ENCODE peak calls at places on chromosomes 5 and 9, in eight cellular contexts. A is Jurkat, Clone E6-1; H is SW 1271; Y is psoas muscle; I is AG08396; G is frontal cortex; D is neural progenitor cell; W is stimulated activated CD8-positive, alpha-beta memory T cell treated with anti-CD3 and anti-CD28 coated beads, Interleukin-4, amount 100 ng/mL, for 1 hour. Z is an unnamed sample.

GRCh38 chr9:16768816-16769215 is 101.7 kb downstream of the BNC2 start:
- DNase-seq in A (no peak), H (no peak), Y (no peak), I (no peak), G (no peak), D (peak; percentile 65), W (no peak), Z (no peak)

GRCh38 chr9:123832858-123833257 is 97.1 kb downstream of the DENND1A start:
- DNase-seq in A (no peak), H (no peak), Y (no peak), I (no peak), G (no peak), D (no peak), W (no peak), Z (no peak)

GRCh38 chr9:85332487-85332886 is 409.3 kb downstream of the AGTPBP1 start:
- DNase-seq in A (peak; percentile 47), H (no peak), Y (no peak), I (no peak), G (no peak), D (peak; percentile 59), W (no peak), Z (no peak)

GRCh38 chr5:454936-455335 is 12.0 kb downstream of the EXOC3 start:
- DNase-seq in A (no peak), H (no peak), Y (peak; percentile 37), I (no peak), G (no peak), D (no peak), W (no peak), Z (no peak)

GRCh38 chr5:98768160-98769005 is 5.1 kb upstream of the RGMB start:
- DNase-seq in A (peak; percentile 51), H (peak; percentile 20), Y (peak; percentile 51), I (peak; percentile 53), G (peak; percentile 48), D (peak; percentile 90), W (no peak), Z (no peak)

GRCh38 chr5:127517110-127517479 is 345 bp upstream of the PRRC1 start:
- DNase-seq in A (no peak), H (no peak), Y (no peak), I (no peak), G (no peak), D (no peak), W (no peak), Z (no peak)

GRCh38 chr9:109519366-109519765 is 21.3 kb upstream of the PTPN3 start:
- DNase-seq in A (no peak), H (no peak), Y (no peak), I (no peak), G (no peak), D (no peak), W (no peak), Z (no peak)

GRCh38 chr9:116327702-116328440 is 174.3 kb downstream of the PAPPA start:
- DNase-seq in A (no peak), H (no peak), Y (no peak), I (peak; percentile 58), G (no peak), D (no peak), W (no peak), Z (no peak)

GRCh38 chr5:11903614-11904269 is 504 bp downstream of the CTNND2 start:
- DNase-seq in A (no peak), H (no peak), Y (no peak), I (peak; percentile 21), G (peak; percentile 54), D (peak; percentile 90), W (no peak), Z (peak; percentile 21)

Z was measured in heart right ventricle.